ENCODE peak calls at places on chromosome 5, in six cellular contexts. One of them, this sample, is unnamed. For H3K4me1 and H3K27me3, the result is how much of the 10 kb centered on the place peaks cover.

GRCh38 chr5:159905496-159905895 is 10.8 kb upstream of the ADRA1B start:
- DNase-seq in colonic mucosa: peak
- DNase-seq in psoas muscle: no peak
- DNase-seq in right cardiac atrium: no peak
- DNase-seq in effector memory CD4-positive, alpha-beta T cell: no peak
- DNase-seq in heart right ventricle: no peak
- DNase-seq in this sample: no peak

GRCh38 chr5:132026516-132027008 is 15.1 kb upstream of the ACSL6 start:
- DNase-seq in colonic mucosa: no peak
- DNase-seq in psoas muscle: peak
- DNase-seq in right cardiac atrium: no peak
- DNase-seq in effector memory CD4-positive, alpha-beta T cell: peak
- DNase-seq in heart right ventricle: no peak
- DNase-seq in this sample: no peak

GRCh38 chr5:113514263-113514590 is 733 bp downstream of the YTHDC2 start:
- DNase-seq in colonic mucosa: no peak
- DNase-seq in psoas muscle: no peak
- DNase-seq in right cardiac atrium: no peak
- DNase-seq in effector memory CD4-positive, alpha-beta T cell: no peak
- DNase-seq in heart right ventricle: no peak
- DNase-seq in this sample: no peak

GRCh38 chr5:107418902-107419301 is 251.8 kb downstream of the EFNA5 start:
- DNase-seq in colonic mucosa: no peak
- DNase-seq in psoas muscle: no peak
- DNase-seq in right cardiac atrium: no peak
- DNase-seq in effector memory CD4-positive, alpha-beta T cell: no peak
- DNase-seq in heart right ventricle: no peak
- DNase-seq in this sample: no peak

GRCh38 chr5:10655041-10655685 is 91.3 kb downstream of the ANKRD33B start:
- DNase-seq in colonic mucosa: no peak
- DNase-seq in psoas muscle: peak
- DNase-seq in right cardiac atrium: no peak
- DNase-seq in effector memory CD4-positive, alpha-beta T cell: no peak
- DNase-seq in heart right ventricle: no peak
- DNase-seq in this sample: no peak

GRCh38 chr5:122701640-122702523 is 73.0 kb upstream of the SNX2 start:
- DNase-seq in colonic mucosa: no peak
- DNase-seq in psoas muscle: no peak
- DNase-seq in right cardiac atrium: no peak
- DNase-seq in effector memory CD4-positive, alpha-beta T cell: no peak
- DNase-seq in heart right ventricle: no peak
- DNase-seq in this sample: no peak

GRCh38 chr5:180143656-180144364 is 65.2 kb downstream of the RASGEF1C start:
- DNase-seq in colonic mucosa: no peak
- DNase-seq in psoas muscle: no peak
- DNase-seq in right cardiac atrium: no peak
- DNase-seq in effector memory CD4-positive, alpha-beta T cell: no peak
- DNase-seq in heart right ventricle: no peak
- DNase-seq in this sample: no peak

GRCh38 chr5:34833991-34834793 is 4.8 kb upstream of the TTC23L start:
- DNase-seq in colonic mucosa: no peak
- DNase-seq in psoas muscle: no peak
- DNase-seq in right cardiac atrium: no peak
- DNase-seq in effector memory CD4-positive, alpha-beta T cell: no peak
- DNase-seq in heart right ventricle: no peak
- DNase-seq in this sample: no peak

GRCh38 chr5:156556666-156557401 is 229.9 kb downstream of the SGCD start:
- DNase-seq in colonic mucosa: no peak
- DNase-seq in psoas muscle: no peak
- DNase-seq in right cardiac atrium: no peak
- DNase-seq in effector memory CD4-positive, alpha-beta T cell: no peak
- DNase-seq in heart right ventricle: no peak
- DNase-seq in this sample: no peak

GRCh38 chr5:137627293-137627692 is 108.6 kb downstream of the KLHL3 start:
- DNase-seq in colonic mucosa: no peak
- DNase-seq in psoas muscle: no peak
- DNase-seq in right cardiac atrium: no peak
- DNase-seq in effector memory CD4-positive, alpha-beta T cell: no peak
- DNase-seq in heart right ventricle: no peak
- DNase-seq in this sample: no peak

DNA sequence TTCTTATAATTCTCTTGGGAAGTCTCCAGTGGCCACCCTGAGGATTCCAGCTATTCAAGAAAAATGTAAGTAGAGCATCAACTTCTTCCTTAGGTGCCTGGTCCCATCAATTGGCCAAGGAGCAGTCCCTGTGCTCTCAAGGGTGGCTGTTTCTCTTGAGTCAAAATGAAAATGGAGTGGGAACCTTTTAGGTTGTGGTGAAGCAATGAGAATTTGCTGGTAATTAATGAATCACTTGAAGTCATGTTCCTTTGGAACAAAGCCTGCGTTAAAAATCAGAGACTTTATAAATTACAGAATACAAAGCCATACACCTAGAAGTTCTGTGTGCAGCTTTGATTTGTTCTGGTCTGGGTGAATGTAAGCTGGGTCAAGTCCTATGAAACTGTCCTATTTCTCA is 48.9 kb downstream of the IL31RA start:
- DNase-seq in colonic mucosa: no peak
- DNase-seq in psoas muscle: no peak
- DNase-seq in right cardiac atrium: no peak
- DNase-seq in effector memory CD4-positive, alpha-beta T cell: no peak
- DNase-seq in heart right ventricle: no peak
- DNase-seq in this sample: no peak
- H3K4me1 ChIP-seq in colonic mucosa: under half
- H3K4me1 ChIP-seq in psoas muscle: under half
- H3K4me1 ChIP-seq in right cardiac atrium: under half
- H3K4me1 ChIP-seq in effector memory CD4-positive, alpha-beta T cell: under half
- H3K4me1 ChIP-seq in heart right ventricle: under half
- H3K4me1 ChIP-seq in this sample: under half

GRCh38 chr5:93583525-93583798 is 440 bp downstream of the NR2F1 start:
- DNase-seq in colonic mucosa: no peak
- DNase-seq in psoas muscle: no peak
- DNase-seq in right cardiac atrium: no peak
- DNase-seq in effector memory CD4-positive, alpha-beta T cell: no peak
- DNase-seq in heart right ventricle: no peak
- DNase-seq in this sample: no peak

GRCh38 chr5:93584531-93585053 is 1.6 kb downstream of the NR2F1 start:
- DNase-seq in colonic mucosa: no peak
- DNase-seq in psoas muscle: peak
- DNase-seq in right cardiac atrium: no peak
- DNase-seq in effector memory CD4-positive, alpha-beta T cell: no peak
- DNase-seq in heart right ventricle: no peak
- DNase-seq in this sample: no peak

GRCh38 chr5:93585054-93585751 is 2.2 kb downstream of the NR2F1 start:
- DNase-seq in colonic mucosa: no peak
- DNase-seq in psoas muscle: peak
- DNase-seq in right cardiac atrium: no peak
- DNase-seq in effector memory CD4-positive, alpha-beta T cell: no peak
- DNase-seq in heart right ventricle: no peak
- DNase-seq in this sample: no peak

GRCh38 chr5:93582677-93583524 is at the start of gene NR2F1:
- DNase-seq in colonic mucosa: peak
- DNase-seq in psoas muscle: peak
- DNase-seq in right cardiac atrium: peak
- DNase-seq in effector memory CD4-positive, alpha-beta T cell: no peak
- DNase-seq in heart right ventricle: no peak
- DNase-seq in this sample: no peak

DNA sequence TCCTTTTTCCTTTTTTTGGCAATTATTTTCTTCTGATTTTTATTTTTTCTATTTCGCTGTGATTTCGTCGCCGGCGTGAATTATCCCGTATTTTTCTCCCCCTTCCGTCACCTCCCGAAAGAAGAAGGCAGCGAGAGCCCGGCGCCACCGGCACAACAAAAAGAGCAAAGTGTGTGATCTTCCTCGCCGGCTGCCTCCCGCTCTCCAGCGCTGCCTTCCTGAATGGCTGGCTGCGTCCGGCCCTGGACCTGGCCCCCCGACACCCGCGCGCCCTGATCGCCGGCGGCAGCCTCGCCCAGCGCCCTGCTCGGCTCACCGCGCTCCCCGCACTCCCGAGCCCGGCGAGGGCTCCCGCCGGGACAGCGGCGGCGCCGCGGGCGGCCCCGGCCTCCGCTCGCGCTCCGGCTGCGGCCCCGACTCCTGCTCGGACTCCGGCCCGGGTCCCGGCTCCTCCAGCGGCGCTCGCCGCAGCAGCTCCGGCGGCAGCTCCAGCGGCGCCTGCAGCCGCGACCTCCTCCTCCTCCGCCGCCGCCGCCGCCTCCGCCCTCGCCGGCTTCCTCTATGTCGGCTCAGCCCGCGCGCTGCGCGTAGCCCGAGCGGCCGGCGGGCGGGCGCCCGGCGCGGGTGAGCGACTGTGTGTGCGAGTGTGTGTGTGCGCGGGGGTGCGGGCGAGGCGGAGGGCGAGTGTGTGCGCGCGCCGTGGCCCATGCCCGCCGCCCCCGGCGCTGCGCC is 943 bp downstream of the NR2F1 start:
- DNase-seq in colonic mucosa: no peak
- DNase-seq in psoas muscle: peak
- DNase-seq in right cardiac atrium: peak
- DNase-seq in effector memory CD4-positive, alpha-beta T cell: no peak
- DNase-seq in heart right ventricle: peak
- DNase-seq in this sample: no peak
- H3K27me3 ChIP-seq in colonic mucosa: half or more
- H3K27me3 ChIP-seq in psoas muscle: under half
- H3K27me3 ChIP-seq in right cardiac atrium: under half
- H3K27me3 ChIP-seq in effector memory CD4-positive, alpha-beta T cell: half or more
- H3K27me3 ChIP-seq in heart right ventricle: half or more
- H3K27me3 ChIP-seq in this sample: half or more

GRCh38 chr5:135154961-135155360 is 120.9 kb upstream of the PITX1 start:
- DNase-seq in colonic mucosa: no peak
- DNase-seq in psoas muscle: no peak
- DNase-seq in right cardiac atrium: no peak
- DNase-seq in effector memory CD4-positive, alpha-beta T cell: no peak
- DNase-seq in heart right ventricle: no peak
- DNase-seq in this sample: no peak
- H3K4me1 ChIP-seq in colonic mucosa: under half
- H3K4me1 ChIP-seq in psoas muscle: under half
- H3K4me1 ChIP-seq in right cardiac atrium: under half
- H3K4me1 ChIP-seq in effector memory CD4-positive, alpha-beta T cell: under half
- H3K4me1 ChIP-seq in heart right ventricle: under half
- H3K4me1 ChIP-seq in this sample: under half

GRCh38 chr5:116844015-116844414 is 269.4 kb upstream of the SEMA6A start:
- DNase-seq in colonic mucosa: no peak
- DNase-seq in psoas muscle: no peak
- DNase-seq in right cardiac atrium: no peak
- DNase-seq in effector memory CD4-positive, alpha-beta T cell: no peak
- DNase-seq in heart right ventricle: no peak
- DNase-seq in this sample: no peak
- H3K27me3 ChIP-seq in colonic mucosa: under half
- H3K27me3 ChIP-seq in psoas muscle: under half
- H3K27me3 ChIP-seq in right cardiac atrium: under half
- H3K27me3 ChIP-seq in effector memory CD4-positive, alpha-beta T cell: under half
- H3K27me3 ChIP-seq in heart right ventricle: under half
- H3K27me3 ChIP-seq in this sample: under half

DNA sequence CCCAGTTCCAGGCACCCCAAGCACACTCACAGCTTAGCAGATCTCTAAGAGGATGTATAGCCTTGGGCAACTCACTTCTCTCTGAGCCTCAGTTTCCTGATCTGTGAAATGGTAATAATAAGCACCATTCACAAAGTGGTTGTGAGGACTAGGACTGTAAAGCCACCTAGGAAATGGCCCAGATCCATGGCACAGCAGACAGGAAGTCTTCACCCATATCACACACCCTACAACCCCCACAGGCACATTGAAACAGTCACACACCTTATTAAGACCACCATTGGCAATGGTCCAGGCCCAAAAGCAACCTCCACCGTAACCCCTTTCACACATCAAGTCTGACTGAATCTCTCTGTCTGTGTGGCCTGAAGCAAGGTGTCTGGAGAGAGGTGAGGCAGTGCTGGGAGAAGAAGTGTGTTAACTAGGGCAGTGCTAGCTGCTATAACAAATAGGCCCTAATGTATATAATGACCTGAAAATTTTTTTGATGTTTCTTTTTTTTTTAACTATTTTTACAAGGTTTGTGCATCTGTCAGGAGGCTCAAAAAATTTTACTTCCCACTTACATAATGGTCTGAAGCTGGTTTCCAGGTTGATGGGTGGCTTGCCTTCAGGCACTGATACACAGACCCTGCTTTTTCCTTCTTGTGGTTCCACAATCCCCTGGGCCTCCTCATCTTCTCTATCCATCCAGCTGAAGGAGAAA is 2.4 kb upstream of the RGS14 start:
- DNase-seq in colonic mucosa: no peak
- DNase-seq in psoas muscle: no peak
- DNase-seq in right cardiac atrium: no peak
- DNase-seq in effector memory CD4-positive, alpha-beta T cell: no peak
- DNase-seq in heart right ventricle: no peak
- DNase-seq in this sample: no peak
- H3K4me1 ChIP-seq in colonic mucosa: under half
- H3K4me1 ChIP-seq in psoas muscle: under half
- H3K4me1 ChIP-seq in right cardiac atrium: under half
- H3K4me1 ChIP-seq in effector memory CD4-positive, alpha-beta T cell: under half
- H3K4me1 ChIP-seq in heart right ventricle: under half
- H3K4me1 ChIP-seq in this sample: under half

GRCh38 chr5:71893451-71893850 is 174.4 kb downstream of the CARTPT start:
- DNase-seq in colonic mucosa: no peak
- DNase-seq in psoas muscle: no peak
- DNase-seq in right cardiac atrium: no peak
- DNase-seq in effector memory CD4-positive, alpha-beta T cell: no peak
- DNase-seq in heart right ventricle: no peak
- DNase-seq in this sample: no peak
- H3K27me3 ChIP-seq in colonic mucosa: under half
- H3K27me3 ChIP-seq in psoas muscle: under half
- H3K27me3 ChIP-seq in right cardiac atrium: under half
- H3K27me3 ChIP-seq in effector memory CD4-positive, alpha-beta T cell: under half
- H3K27me3 ChIP-seq in heart right ventricle: under half
- H3K27me3 ChIP-seq in this sample: under half

DNA sequence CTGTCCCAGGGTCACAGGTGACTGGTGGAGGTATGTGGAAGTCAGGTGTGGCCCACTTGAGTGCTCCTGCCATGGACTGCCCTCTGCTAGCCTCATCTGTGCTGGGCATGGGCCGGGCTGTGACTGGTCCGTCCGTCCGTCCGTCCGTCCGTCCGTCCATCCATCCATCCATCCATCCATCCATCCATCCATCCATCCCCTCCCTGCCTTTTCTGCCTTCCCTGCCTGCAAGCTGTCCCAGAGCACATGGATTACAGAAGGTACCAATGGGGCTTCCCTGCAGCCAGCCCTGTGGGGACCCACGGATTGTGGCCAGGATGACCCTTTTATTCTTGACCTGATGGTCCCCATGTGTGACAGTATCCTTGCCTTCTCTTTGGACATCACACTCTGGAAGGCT is 92.5 kb downstream of the MACROH2A1 start:
- DNase-seq in colonic mucosa: no peak
- DNase-seq in psoas muscle: no peak
- DNase-seq in right cardiac atrium: no peak
- DNase-seq in effector memory CD4-positive, alpha-beta T cell: no peak
- DNase-seq in heart right ventricle: no peak
- DNase-seq in this sample: no peak
- H3K4me1 ChIP-seq in colonic mucosa: under half
- H3K4me1 ChIP-seq in psoas muscle: under half
- H3K4me1 ChIP-seq in right cardiac atrium: under half
- H3K4me1 ChIP-seq in effector memory CD4-positive, alpha-beta T cell: under half
- H3K4me1 ChIP-seq in heart right ventricle: under half
- H3K4me1 ChIP-seq in this sample: under half

GRCh38 chr5:79974896-79975295 is 16.2 kb downstream of the MTX3 start:
- DNase-seq in colonic mucosa: no peak
- DNase-seq in psoas muscle: no peak
- DNase-seq in right cardiac atrium: no peak
- DNase-seq in effector memory CD4-positive, alpha-beta T cell: no peak
- DNase-seq in heart right ventricle: no peak
- DNase-seq in this sample: no peak
- H3K27me3 ChIP-seq in colonic mucosa: under half
- H3K27me3 ChIP-seq in psoas muscle: under half
- H3K27me3 ChIP-seq in right cardiac atrium: under half
- H3K27me3 ChIP-seq in effector memory CD4-positive, alpha-beta T cell: under half
- H3K27me3 ChIP-seq in heart right ventricle: under half
- H3K27me3 ChIP-seq in this sample: under half